ENCODE peak calls at places on chromosomes 7 and 10, in seven cellular contexts. C is cardiac muscle cell; L is CD8-positive, alpha-beta T cell; J is stomach; T is IMR-90; B is tibial nerve; R is lower lobe of right lung. E is an unnamed sample.

GRCh38 chr7:33854178-33854577 is 51.2 kb upstream of the BMPER start:
- DNase-seq in J (no peak), L (no peak), T (peak; percentile 73), B (no peak), R (no peak), C (no peak), E (no peak)

GRCh38 chr7:151088019-151088855 is 2.0 kb downstream of the AGAP3 start:
- DNase-seq in R (no peak), C (no peak), T (no peak), B (no peak), J (no peak), L (no peak), E (no peak)

GRCh38 chr10:13404305-13404759 is 56.2 kb upstream of the SEPHS1 start:
- DNase-seq in L (no peak), C (no peak), T (no peak), R (no peak), B (no peak), J (no peak), E (no peak)

GRCh38 chr7:118711631-118712156 is 487.2 kb downstream of the ANKRD7 start:
- DNase-seq in B (no peak), C (no peak), R (no peak), L (no peak), T (no peak), J (no peak), E (no peak)

GRCh38 chr10:96305019-96305418 is 785 bp downstream of the DNTT start:
- DNase-seq in L (no peak), J (no peak), B (no peak), R (no peak), T (no peak), C (no peak), E (no peak)

GRCh38 chr10:48467669-48468068 is 137.2 kb downstream of the ARHGAP22 start:
- DNase-seq in B (no peak), C (no peak), T (no peak), R (no peak), L (no peak), J (peak; percentile 9), E (no peak)

GRCh38 chr7:14855033-14855794 is 47.3 kb downstream of the DGKB start:
- DNase-seq in T (no peak), L (no peak), R (no peak), B (no peak), C (peak; percentile 63), J (no peak), E (no peak)

GRCh38 chr7:139883814-139884213 is 54.8 kb downstream of the TBXAS1 start:
- DNase-seq in C (no peak), L (no peak), J (no peak), R (no peak), B (no peak), T (no peak), E (no peak)

DNA sequence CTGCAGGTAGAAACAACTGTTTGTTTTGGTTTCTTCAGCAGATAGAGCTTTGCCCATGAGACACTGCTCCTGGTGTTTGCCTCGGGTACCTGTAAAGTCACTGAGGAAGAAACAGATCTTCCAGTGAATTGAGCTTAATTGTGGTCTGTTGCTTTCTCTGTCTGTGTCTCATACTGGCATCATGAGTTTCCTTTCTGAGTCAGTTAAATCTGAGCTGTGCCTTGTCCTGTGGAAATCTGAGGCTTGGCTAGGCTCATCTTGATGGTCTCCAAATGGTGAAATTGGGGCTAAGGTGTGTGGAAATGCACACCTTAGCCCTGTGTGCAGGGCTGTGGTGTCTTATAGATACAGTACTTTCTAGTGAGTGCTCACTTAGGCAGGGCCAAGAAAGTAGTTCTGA is 67.4 kb downstream of the GBF1 start:
- DNase-seq in J (no peak), T (peak; percentile 59), C (no peak), B (no peak), L (no peak), R (no peak), E (no peak)
- H3K4me1 ChIP-seq in J (peaks cover 33% of the 10 kb centered on the region), T (peaks cover 25% of the 10 kb centered on the region), C (peaks cover 43% of the 10 kb centered on the region), B (peaks cover 6% of the 10 kb centered on the region), L (no peaks in the 10 kb centered on the region), R (peaks cover 30% of the 10 kb centered on the region), E (peaks cover 46% of the 10 kb centered on the region)

GRCh38 chr7:123060446-123060845 is 64.9 kb upstream of the TAS2R16 start:
- DNase-seq in T (no peak), J (no peak), B (no peak), L (no peak), C (no peak), R (no peak), E (no peak)

GRCh38 chr7:123051916-123052315 is 56.4 kb upstream of the TAS2R16 start:
- DNase-seq in R (no peak), L (no peak), C (no peak), B (no peak), T (no peak), J (no peak), E (no peak)

GRCh38 chr7:123057926-123058325 is 62.4 kb upstream of the TAS2R16 start:
- DNase-seq in T (no peak), L (no peak), B (no peak), R (no peak), C (no peak), J (no peak), E (no peak)

DNA sequence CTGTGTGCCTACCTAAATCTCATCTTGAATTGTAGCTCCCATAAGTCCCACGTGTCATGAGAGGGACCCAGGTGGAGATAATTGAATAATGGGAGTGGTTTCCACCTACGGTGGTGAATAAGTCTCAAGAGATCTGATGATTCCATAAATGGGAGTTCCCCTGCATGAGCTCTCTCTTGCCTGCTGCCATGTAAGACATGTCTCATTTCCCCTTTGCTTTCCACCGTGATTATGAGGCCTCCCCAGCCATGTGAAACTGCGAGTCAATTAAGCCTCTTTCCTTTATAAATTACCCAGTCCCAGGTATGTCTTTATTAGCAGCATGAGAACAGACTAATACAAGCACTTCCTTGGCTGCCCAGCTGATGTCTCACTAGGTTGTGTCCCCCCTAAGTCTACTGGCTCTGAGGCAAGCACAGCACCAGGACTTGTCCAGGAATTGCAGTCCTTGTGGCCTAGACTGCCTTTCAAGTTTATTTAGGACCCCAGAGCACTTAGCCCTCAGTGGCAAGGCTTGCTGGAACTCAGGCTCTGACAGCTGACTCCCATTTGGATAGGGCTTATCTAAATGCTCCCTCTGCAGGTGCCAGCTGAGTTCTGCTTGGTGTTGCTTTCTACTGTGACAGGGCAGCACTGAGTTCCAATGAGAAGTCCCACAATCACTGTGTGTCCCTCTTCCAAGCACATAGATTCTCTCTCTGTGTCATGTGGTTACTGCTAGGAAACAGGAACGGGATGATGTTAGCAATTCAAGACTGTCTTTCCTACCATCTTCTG is 59.0 kb upstream of the TAS2R16 start:
- DNase-seq in L (no peak), R (no peak), J (peak; percentile 29), B (no peak), C (peak; percentile 84), T (no peak), E (no peak)
- TF ChIP-seq CTCF in L (no peak), R (no peak), J (peak; percentile 12), B (no peak), C (no peak), T (no peak), E (no peak)

DNA sequence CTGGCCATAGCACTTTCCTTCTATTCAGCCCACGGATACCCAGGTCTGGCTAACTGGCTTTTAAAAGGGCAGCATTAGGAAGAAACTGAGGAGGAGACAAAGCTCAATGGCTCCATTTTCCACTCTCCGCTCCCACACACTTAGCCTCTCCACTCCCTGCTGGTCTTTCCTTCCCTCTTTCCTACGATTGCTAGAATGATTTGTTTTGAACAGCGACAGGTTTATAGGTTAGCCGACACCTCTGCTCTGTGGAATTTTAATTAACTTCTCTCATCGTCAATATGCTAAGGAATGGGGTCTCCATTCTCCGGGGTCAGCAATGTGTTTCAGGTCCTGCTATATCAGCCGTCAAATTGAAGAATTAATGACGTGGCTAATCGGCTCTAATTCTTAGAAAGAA is 28.9 kb downstream of the FBXW4 start:
- DNase-seq in B (no peak), C (no peak), T (no peak), J (no peak), L (no peak), R (no peak), E (no peak)
- H3K36me3 ChIP-seq in B (peaks cover 3% of the 10 kb centered on the region), C (no peaks in the 10 kb centered on the region), T (peaks cover 35% of the 10 kb centered on the region), J (peaks cover 98% of the 10 kb centered on the region), L (peaks cover 48% of the 10 kb centered on the region), R (peaks cover 96% of the 10 kb centered on the region), E (no peaks in the 10 kb centered on the region)

DNA sequence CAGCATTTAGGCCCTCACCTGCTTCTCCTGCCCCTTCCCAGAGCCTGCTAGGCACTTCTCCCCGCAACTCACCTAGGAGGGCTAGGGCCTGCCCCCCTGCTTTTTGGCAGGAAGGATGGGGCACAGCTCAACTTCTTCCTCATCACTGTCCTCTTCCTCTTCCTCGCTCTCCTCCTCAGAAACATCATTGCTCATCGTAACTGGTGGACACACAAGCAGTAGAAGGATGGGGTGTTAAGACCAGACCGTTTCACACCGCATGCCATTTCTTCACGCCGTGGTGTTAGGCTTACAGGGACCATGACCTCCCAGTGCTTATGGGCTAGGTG is 1.6 kb downstream of the NPM3 start:
- DNase-seq in B (no peak), C (no peak), R (no peak), J (peak; percentile 3), T (no peak), L (no peak), E (no peak)
- H3K4me1 ChIP-seq in B (peaks cover 32% of the 10 kb centered on the region), C (peaks cover 35% of the 10 kb centered on the region), R (peaks cover 57% of the 10 kb centered on the region), J (peaks cover 40% of the 10 kb centered on the region), T (peaks cover 11% of the 10 kb centered on the region), L (peaks cover 53% of the 10 kb centered on the region), E (peaks cover 3% of the 10 kb centered on the region)